ENCODE peak calls at places on chromosomes 6 and 20, in four cellular contexts. One of them, this sample, is unnamed.

GRCh38 chr20:31485450-31486339 is 10.6 kb downstream of the REM1 start:
- DNase-seq in endothelial cell: peak
- DNase-seq in fibroblast of mammary gland: peak
- DNase-seq in heart left ventricle: peak
- DNase-seq in this sample: no peak

GRCh38 chr6:44161997-44162338 is 3.3 kb downstream of the CAPN11 start:
- DNase-seq in endothelial cell: no peak
- DNase-seq in fibroblast of mammary gland: peak
- DNase-seq in heart left ventricle: no peak
- DNase-seq in this sample: no peak

GRCh38 chr20:53321596-53321995 is 272.0 kb downstream of the ZNF217 start:
- DNase-seq in endothelial cell: no peak
- DNase-seq in fibroblast of mammary gland: no peak
- DNase-seq in heart left ventricle: no peak
- DNase-seq in this sample: no peak

GRCh38 chr6:27101824-27102223 is 145.7 kb upstream of the PRSS16 start:
- DNase-seq in endothelial cell: no peak
- DNase-seq in fibroblast of mammary gland: no peak
- DNase-seq in heart left ventricle: no peak
- DNase-seq in this sample: no peak

GRCh38 chr20:31708839-31709534 is 13.7 kb downstream of the BCL2L1 start:
- DNase-seq in endothelial cell: no peak
- DNase-seq in fibroblast of mammary gland: no peak
- DNase-seq in heart left ventricle: no peak
- DNase-seq in this sample: no peak

GRCh38 chr20:19885576-19885956 is 127.5 kb downstream of the RIN2 start:
- DNase-seq in endothelial cell: no peak
- DNase-seq in fibroblast of mammary gland: no peak
- DNase-seq in heart left ventricle: no peak
- DNase-seq in this sample: no peak

GRCh38 chr20:46346770-46347169 is 38.5 kb upstream of the CDH22 start:
- DNase-seq in endothelial cell: no peak
- DNase-seq in fibroblast of mammary gland: no peak
- DNase-seq in heart left ventricle: no peak
- DNase-seq in this sample: no peak

GRCh38 chr6:166567107-166567506 is 19.4 kb downstream of the RAMACL start:
- DNase-seq in endothelial cell: no peak
- DNase-seq in fibroblast of mammary gland: peak
- DNase-seq in heart left ventricle: peak
- DNase-seq in this sample: no peak

GRCh38 chr6:107368471-107368870 is 90.9 kb downstream of the PDSS2 start:
- DNase-seq in endothelial cell: no peak
- DNase-seq in fibroblast of mammary gland: no peak
- DNase-seq in heart left ventricle: no peak
- DNase-seq in this sample: no peak

GRCh38 chr20:62320581-62321354 is 18.0 kb downstream of the ADRM1 start:
- DNase-seq in endothelial cell: no peak
- DNase-seq in fibroblast of mammary gland: no peak
- DNase-seq in heart left ventricle: no peak
- DNase-seq in this sample: no peak

GRCh38 chr20:59027746-59028320 is 4.3 kb downstream of the ATP5F1E start:
- DNase-seq in endothelial cell: no peak
- DNase-seq in fibroblast of mammary gland: peak
- DNase-seq in heart left ventricle: no peak
- DNase-seq in this sample: no peak

GRCh38 chr6:127146935-127147334 is 28.5 kb downstream of the RSPO3 start:
- DNase-seq in endothelial cell: peak
- DNase-seq in fibroblast of mammary gland: peak
- DNase-seq in heart left ventricle: no peak
- DNase-seq in this sample: no peak

GRCh38 chr20:22684763-22685443 is 100.5 kb upstream of the FOXA2 start:
- DNase-seq in endothelial cell: peak
- DNase-seq in fibroblast of mammary gland: peak
- DNase-seq in heart left ventricle: no peak
- DNase-seq in this sample: no peak
- TF ChIP-seq CTCF in endothelial cell: no peak
- TF ChIP-seq CTCF in fibroblast of mammary gland: no peak
- TF ChIP-seq CTCF in heart left ventricle: no peak
- TF ChIP-seq CTCF in this sample: peak

GRCh38 chr6:90860822-90861601 is 274.1 kb upstream of the MAP3K7 start:
- DNase-seq in endothelial cell: no peak
- DNase-seq in fibroblast of mammary gland: peak
- DNase-seq in heart left ventricle: no peak
- DNase-seq in this sample: no peak
- TF ChIP-seq CTCF in endothelial cell: no peak
- TF ChIP-seq CTCF in fibroblast of mammary gland: no peak
- TF ChIP-seq CTCF in heart left ventricle: no peak
- TF ChIP-seq CTCF in this sample: peak

GRCh38 chr6:36196049-36196879 is at the start of gene BRPF3:
- DNase-seq in endothelial cell: peak
- DNase-seq in fibroblast of mammary gland: peak
- DNase-seq in heart left ventricle: peak
- DNase-seq in this sample: peak
- TF ChIP-seq CTCF in endothelial cell: peak
- TF ChIP-seq CTCF in fibroblast of mammary gland: no peak
- TF ChIP-seq CTCF in heart left ventricle: peak
- TF ChIP-seq CTCF in this sample: peak

DNA sequence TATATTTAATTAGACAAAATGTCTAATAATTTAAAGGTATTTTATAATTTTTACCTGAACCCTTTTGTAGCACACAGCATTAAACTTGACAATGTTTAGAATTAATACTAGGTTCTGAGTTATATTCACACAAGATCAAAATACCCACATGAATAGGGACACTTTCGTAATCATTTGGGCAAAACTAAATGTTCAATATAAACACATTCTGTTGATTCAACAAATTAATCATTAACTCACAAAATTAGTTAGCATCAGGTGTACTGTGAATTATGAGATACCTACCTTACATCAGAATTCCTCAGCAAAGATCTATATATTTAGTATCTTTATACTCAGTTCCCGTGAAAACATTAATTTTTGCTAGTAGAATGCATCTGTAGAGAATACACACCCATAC is 481.5 kb upstream of the MANEA start:
- DNase-seq in endothelial cell: no peak
- DNase-seq in fibroblast of mammary gland: no peak
- DNase-seq in heart left ventricle: no peak
- DNase-seq in this sample: no peak
- TF ChIP-seq CTCF in endothelial cell: no peak
- TF ChIP-seq CTCF in fibroblast of mammary gland: no peak
- TF ChIP-seq CTCF in heart left ventricle: no peak
- TF ChIP-seq CTCF in this sample: no peak

This sample was measured in progenitor cell of endocrine pancreas.